ENCODE peak calls at places on chromosome 18, in ten cellular contexts. B is endothelial cell; A is stomach; M is HT1080; L is NCI-H2029 treated with DMSO at 0.1 percent for 48 hours; E is HuH-7.5; U is stimulated activated CD4-positive, alpha-beta T cell treated with anti-CD3 and anti-CD28 coated beads, Interleukin-4, amount 100 ng/mL, for 48 hours; J is activated T-cell treated with anti-CD3 and anti-CD28 coated beads for 1 hour; I is stimulated activated CD8-positive, alpha-beta memory T cell treated with anti-CD3 and anti-CD28 coated beads, Interleukin-15, amount 100 ng/mL, for 24 hours; O is NAMALWA. S is an unnamed sample.

GRCh38 chr18:40072761-40073160 is 1882.3 kb upstream of the PIK3C3 start:
- DNase-seq in B (no peak), M (no peak), I (no peak), O (no peak), J (no peak), L (no peak), E (no peak), A (no peak), U (no peak), S (no peak)

GRCh38 chr18:78303519-78303918 is 676.1 kb upstream of the SALL3 start:
- DNase-seq in M (no peak), B (no peak), E (no peak), A (no peak), U (no peak), O (no peak), J (no peak), L (no peak), I (no peak), S (no peak)

GRCh38 chr18:26002375-26002774 is 88.0 kb downstream of the SS18 start:
- DNase-seq in I (no peak), O (no peak), M (no peak), E (no peak), J (no peak), B (no peak), L (no peak), U (no peak), A (no peak), S (no peak)

GRCh38 chr18:53458944-53459580 is 765.4 kb downstream of the MBD2 start:
- DNase-seq in J (no peak), M (peak; percentile 23), O (no peak), B (peak; percentile 17), L (no peak), I (no peak), A (no peak), U (no peak), E (no peak), S (no peak)

GRCh38 chr18:50559750-50560680 is at the start of gene MAPK4:
- DNase-seq in E (peak; percentile 41), J (no peak), I (no peak), M (no peak), U (no peak), L (no peak), A (peak; percentile 67), B (peak; percentile 31), O (no peak), S (peak; percentile 51)

GRCh38 chr18:63892544-63892943 is 5.0 kb downstream of the SERPINB2 start:
- DNase-seq in A (no peak), J (no peak), L (no peak), U (no peak), I (no peak), E (no peak), B (no peak), O (no peak), M (no peak), S (no peak)

GRCh38 chr18:13216092-13216582 is 2.4 kb upstream of the LDLRAD4 start:
- DNase-seq in O (peak; percentile 36), L (no peak), M (peak; percentile 40), U (no peak), I (no peak), A (peak; percentile 81), E (peak; percentile 89), B (peak; percentile 58), J (peak; percentile 42), S (no peak)

GRCh38 chr18:8117008-8117376 is 492.2 kb upstream of the RAB12 start:
- DNase-seq in B (no peak), A (no peak), L (no peak), E (no peak), J (no peak), M (no peak), U (no peak), I (no peak), O (no peak), S (no peak)

GRCh38 chr18:35513181-35513932 is 15.6 kb upstream of the INO80C start:
- DNase-seq in L (no peak), J (no peak), U (no peak), I (no peak), O (no peak), E (no peak), M (peak; percentile 90), A (no peak), B (no peak), S (no peak)

GRCh38 chr18:31950620-31951019 is 7.7 kb upstream of the TRAPPC8 start:
- DNase-seq in A (no peak), E (no peak), B (no peak), O (no peak), J (no peak), U (no peak), L (no peak), M (no peak), I (no peak), S (no peak)

GRCh38 chr18:51614033-51614432 is 416.6 kb upstream of the MEX3C start:
- DNase-seq in M (peak; percentile 98), U (no peak), L (no peak), J (no peak), O (no peak), E (no peak), I (no peak), B (no peak), A (no peak), S (peak; percentile 89)

GRCh38 chr18:5600376-5601071 is 56.7 kb upstream of the EPB41L3 start:
- DNase-seq in J (no peak), E (no peak), O (peak; percentile 29), M (peak; percentile 28), B (no peak), A (no peak), L (peak; percentile 8), I (no peak), U (no peak), S (no peak)

GRCh38 chr18:9104244-9104901 is 1.9 kb downstream of the NDUFV2 start:
- DNase-seq in I (no peak), A (no peak), U (no peak), M (no peak), B (no peak), J (no peak), O (no peak), L (no peak), E (no peak), S (no peak)

GRCh38 chr18:4241218-4241617 is 213.9 kb downstream of the DLGAP1 start:
- DNase-seq in E (no peak), I (no peak), J (no peak), M (no peak), U (no peak), L (no peak), O (no peak), A (no peak), B (no peak), S (no peak)

GRCh38 chr18:55489034-55489741 is 98.8 kb downstream of the TCF4 start:
- DNase-seq in I (no peak), B (no peak), L (no peak), A (no peak), M (no peak), O (peak; percentile 46), U (no peak), E (no peak), J (no peak), S (no peak)

GRCh38 chr18:3716116-3716660 is 266.2 kb downstream of the TGIF1 start:
- DNase-seq in I (no peak), O (no peak), M (no peak), A (no peak), J (no peak), U (no peak), E (no peak), B (no peak), L (no peak), S (no peak)

GRCh38 chr18:62365420-62365819 is 40.3 kb downstream of the TNFRSF11A start:
- DNase-seq in B (no peak), L (no peak), O (no peak), M (no peak), U (no peak), A (no peak), J (no peak), I (no peak), E (no peak), S (no peak)

GRCh38 chr18:32040936-32041335 is 22.3 kb downstream of the RNF125 start:
- DNase-seq in E (no peak), I (no peak), L (no peak), U (peak; percentile 22), O (no peak), J (peak; percentile 10), B (no peak), M (no peak), A (no peak), S (no peak)

GRCh38 chr18:50590625-50591024 is 30.7 kb downstream of the MAPK4 start:
- DNase-seq in I (no peak), J (no peak), U (no peak), A (no peak), L (peak; percentile 35), B (no peak), M (no peak), O (no peak), E (no peak), S (no peak)

GRCh38 chr18:10140928-10141327 is 227.1 kb downstream of the VAPA start:
- DNase-seq in J (no peak), I (no peak), L (no peak), E (peak; percentile 49), U (no peak), M (no peak), O (no peak), A (peak; percentile 58), B (no peak), S (no peak)

GRCh38 chr18:36963464-36963863 is 134.5 kb downstream of the KIAA1328 start:
- DNase-seq in J (no peak), U (no peak), B (no peak), M (no peak), A (no peak), O (no peak), I (no peak), L (no peak), E (no peak), S (no peak)

GRCh38 chr18:74897971-74898657 is 300.4 kb downstream of the ZNF407 start:
- DNase-seq in A (no peak), M (peak; percentile 69), B (no peak), O (no peak), J (no peak), E (no peak), I (no peak), L (no peak), U (no peak), S (no peak)

GRCh38 chr18:51654441-51655326 is 457.2 kb upstream of the MEX3C start:
- DNase-seq in J (no peak), E (no peak), L (no peak), B (no peak), O (no peak), M (no peak), A (no peak), U (no peak), I (no peak), S (no peak)

GRCh38 chr18:7593194-7593819 is 26.2 kb downstream of the PTPRM start:
- DNase-seq in U (no peak), I (no peak), L (no peak), E (no peak), A (no peak), M (no peak), O (no peak), B (no peak), J (no peak), S (no peak)

GRCh38 chr18:3294435-3295080 is 32.6 kb downstream of the MYL12B start:
- DNase-seq in L (no peak), O (no peak), J (no peak), B (no peak), A (no peak), U (no peak), E (no peak), M (peak; percentile 38), I (no peak), S (no peak)

GRCh38 chr18:30684825-30685481 is 357.6 kb downstream of the DSC3 start:
- DNase-seq in O (no peak), I (no peak), E (no peak), U (no peak), B (no peak), J (no peak), M (peak; percentile 7), L (no peak), A (no peak), S (no peak)

GRCh38 chr18:46859855-46860254 is 57.5 kb downstream of the PIAS2 start:
- DNase-seq in L (no peak), A (no peak), E (no peak), B (no peak), M (no peak), J (no peak), I (no peak), U (no peak), O (peak; percentile 18), S (no peak)

GRCh38 chr18:76448262-76449109 is 46.6 kb downstream of the ZNF516 start:
- DNase-seq in A (no peak), I (no peak), J (no peak), E (no peak), U (no peak), B (no peak), L (no peak), M (no peak), O (no peak), S (no peak)